ENCODE peak calls at places on chromosomes 4 and X, in six cellular contexts. O, A, I, L, N and C are unnamed samples.

GRCh38 chrX:46569621-46570020 is 3.9 kb upstream of the CHST7 start:
- DNase-seq in O (no peak), A (no peak), I (no peak), L (no peak), N (no peak), C (no peak)

GRCh38 chr4:123304151-123305021 is 92.2 kb upstream of the SPRY1 start:
- DNase-seq in O (peak), A (peak), I (no peak), L (no peak), N (no peak), C (no peak)

GRCh38 chrX:135114392-135114791 is 5.9 kb downstream of the ETDB start:
- DNase-seq in O (no peak), A (no peak), I (no peak), L (no peak), N (no peak), C (no peak)

GRCh38 chrX:8868906-8869305 is 67.7 kb upstream of the FAM9A start:
- DNase-seq in O (no peak), A (no peak), I (no peak), L (peak), N (no peak), C (peak)

GRCh38 chr4:138835833-138836521 is 179.6 kb upstream of the NOCT start:
- DNase-seq in O (no peak), A (no peak), I (no peak), L (peak), N (no peak), C (peak)

GRCh38 chr4:121876976-121877773 is 6.9 kb upstream of the BBS7 start:
- DNase-seq in O (no peak), A (no peak), I (no peak), L (no peak), N (no peak), C (no peak)

GRCh38 chrX:51922561-51922960 is 29.1 kb downstream of the MAGED1 start:
- DNase-seq in O (no peak), A (no peak), I (no peak), L (no peak), N (no peak), C (no peak)

GRCh38 chr4:103075894-103076776 is at the start of gene SLC9B2:
- DNase-seq in O (peak), A (peak), I (peak), L (peak), N (peak), C (peak)

GRCh38 chr4:119132306-119132705 is 3.3 kb upstream of the MYOZ2 start:
- DNase-seq in O (no peak), A (no peak), I (no peak), L (no peak), N (no peak), C (no peak)

GRCh38 chrX:30735839-30736238 is 82.6 kb downstream of the GK start:
- DNase-seq in O (peak), A (peak), I (peak), L (peak), N (no peak), C (peak)

GRCh38 chr4:19486400-19486799 is 765.3 kb upstream of the SLIT2 start:
- DNase-seq in O (no peak), A (no peak), I (no peak), L (peak), N (no peak), C (peak)

GRCh38 chrX:15653961-15654360 is 10.6 kb downstream of the CLTRN start:
- DNase-seq in O (no peak), A (no peak), I (no peak), L (no peak), N (no peak), C (no peak)

GRCh38 chr4:73573794-73574528 is 46.3 kb downstream of the RASSF6 start:
- DNase-seq in O (peak), A (peak), I (peak), L (peak), N (no peak), C (peak)

GRCh38 chr4:140662082-140662869 is 93.5 kb upstream of the UCP1 start:
- DNase-seq in O (no peak), A (no peak), I (no peak), L (peak), N (no peak), C (peak)

GRCh38 chr4:165994706-165995105 is 121.7 kb downstream of the TLL1 start:
- DNase-seq in O (no peak), A (no peak), I (no peak), L (no peak), N (no peak), C (peak)

GRCh38 chrX:3712080-3712869 is 1.2 kb downstream of the PRKX start:
- DNase-seq in O (no peak), A (no peak), I (no peak), L (peak), N (no peak), C (no peak)

GRCh38 chr4:52606766-52607165 is 52.3 kb downstream of the USP46 start:
- DNase-seq in O (no peak), A (no peak), I (no peak), L (no peak), N (no peak), C (no peak)

GRCh38 chrX:21883258-21883657 is 27.5 kb downstream of the YY2 start:
- DNase-seq in O (no peak), A (no peak), I (no peak), L (no peak), N (no peak), C (no peak)

GRCh38 chrX:101958139-101958538 is 26.3 kb upstream of the ZMAT1 start:
- DNase-seq in O (no peak), A (no peak), I (no peak), L (peak), N (no peak), C (peak)

GRCh38 chr4:181213562-181213961 is 1029.6 kb upstream of the TENM3 start:
- DNase-seq in O (no peak), A (no peak), I (no peak), L (no peak), N (no peak), C (no peak)

GRCh38 chr4:38728651-38729141 is 54.1 kb downstream of the TLR10 start:
- DNase-seq in O (no peak), A (no peak), I (no peak), L (peak), N (peak), C (no peak)

GRCh38 chr4:54482529-54482961 is 175.2 kb upstream of the KIT start:
- DNase-seq in O (no peak), A (no peak), I (no peak), L (no peak), N (no peak), C (peak)

GRCh38 chrX:22314211-22314610 is 41.5 kb downstream of the CBLL2 start:
- DNase-seq in O (no peak), A (no peak), I (no peak), L (peak), N (no peak), C (peak)

GRCh38 chrX:48179691-48180090 is 16.9 kb downstream of the SSX5 start:
- DNase-seq in O (no peak), A (no peak), I (no peak), L (no peak), N (no peak), C (no peak)

GRCh38 chr4:145525291-145525740 is 43.7 kb downstream of the SMAD1 start:
- DNase-seq in O (no peak), A (no peak), I (no peak), L (no peak), N (no peak), C (no peak)

GRCh38 chr4:123588631-123589223 is 192.1 kb downstream of the SPRY1 start:
- DNase-seq in O (no peak), A (no peak), I (no peak), L (no peak), N (no peak), C (peak)

GRCh38 chr4:155966171-155966570 is 12.5 kb upstream of the CTSO start:
- DNase-seq in O (no peak), A (no peak), I (no peak), L (no peak), N (no peak), C (no peak)

GRCh38 chr4:109025471-109026076 is 262.7 kb upstream of the ETNPPL start:
- DNase-seq in O (no peak), A (no peak), I (no peak), L (no peak), N (no peak), C (no peak)

GRCh38 chr4:14254252-14254651 is 626.7 kb upstream of the BOD1L1 start:
- DNase-seq in O (peak), A (peak), I (no peak), L (peak), N (peak), C (peak)

GRCh38 chr4:158410272-158410671 is 111.4 kb upstream of the RXFP1 start:
- DNase-seq in O (no peak), A (no peak), I (no peak), L (peak), N (no peak), C (peak)

GRCh38 chr4:181254771-181255170 is 988.4 kb upstream of the TENM3 start:
- DNase-seq in O (no peak), A (no peak), I (no peak), L (no peak), N (no peak), C (peak)

GRCh38 chrX:113059714-113060113 is 219.1 kb upstream of the AMOT start:
- DNase-seq in O (no peak), A (no peak), I (no peak), L (peak), N (no peak), C (peak)

GRCh38 chrX:152901816-152902501 is 4.1 kb downstream of the ZNF185 start:
- DNase-seq in O (no peak), A (no peak), I (no peak), L (no peak), N (peak), C (peak)

GRCh38 chr4:91064157-91064853 is 937.1 kb downstream of the CCSER1 start:
- DNase-seq in O (no peak), A (no peak), I (no peak), L (peak), N (no peak), C (peak)

GRCh38 chr4:122928930-122929329 is 6.5 kb upstream of the NUDT6 start:
- DNase-seq in O (no peak), A (no peak), I (no peak), L (no peak), N (no peak), C (no peak)

GRCh38 chr4:73419106-73420038 is 15.3 kb downstream of the ALB start:
- DNase-seq in O (no peak), A (no peak), I (no peak), L (no peak), N (no peak), C (no peak)

GRCh38 chr4:112636688-112637551 is at the start of the genes LARP7 and ZGRF1:
- DNase-seq in O (peak), A (peak), I (peak), L (peak), N (peak), C (peak)